ENCODE peak calls at places on chromosomes 2 and 18, in four cellular contexts. One of them, this sample, is unnamed. For H3K4me1, the result is how much of the 10 kb centered on the place peaks cover.

GRCh38 chr2:19731040-19731439 is 170.7 kb downstream of the TTC32 start:
- DNase-seq in lung: no peak
- DNase-seq in Panc1: no peak
- DNase-seq in mesendoderm: no peak
- DNase-seq in this sample: peak

GRCh38 chr2:5691659-5692529 is at the start of gene SOX11:
- DNase-seq in lung: no peak
- DNase-seq in Panc1: no peak
- DNase-seq in mesendoderm: peak
- DNase-seq in this sample: no peak

GRCh38 chr2:105376789-105377231 is 22.0 kb downstream of the FHL2 start:
- DNase-seq in lung: no peak
- DNase-seq in Panc1: no peak
- DNase-seq in mesendoderm: peak
- DNase-seq in this sample: peak

GRCh38 chr2:73239776-73240175 is 5.7 kb downstream of the CCT7 start:
- DNase-seq in lung: no peak
- DNase-seq in Panc1: no peak
- DNase-seq in mesendoderm: no peak
- DNase-seq in this sample: peak

GRCh38 chr2:230714122-230714453 is 1.4 kb downstream of the CAB39 start:
- DNase-seq in lung: no peak
- DNase-seq in Panc1: no peak
- DNase-seq in mesendoderm: peak
- DNase-seq in this sample: peak

GRCh38 chr2:127389778-127390435 is 2.1 kb upstream of the MAP3K2 start:
- DNase-seq in lung: no peak
- DNase-seq in Panc1: no peak
- DNase-seq in mesendoderm: no peak
- DNase-seq in this sample: no peak

GRCh38 chr2:101949304-101949703 is 42.5 kb upstream of the IL1R2 start:
- DNase-seq in lung: no peak
- DNase-seq in Panc1: no peak
- DNase-seq in mesendoderm: no peak
- DNase-seq in this sample: peak

GRCh38 chr2:166411473-166412230 is 35.9 kb upstream of the SCN9A start:
- DNase-seq in lung: no peak
- DNase-seq in Panc1: no peak
- DNase-seq in mesendoderm: peak
- DNase-seq in this sample: no peak

GRCh38 chr2:187435756-187436155 is 12.3 kb downstream of the CALCRL start:
- DNase-seq in lung: no peak
- DNase-seq in Panc1: no peak
- DNase-seq in mesendoderm: no peak
- DNase-seq in this sample: no peak

GRCh38 chr18:79915161-79916127 is 36.0 kb downstream of the SLC66A2 start:
- DNase-seq in lung: peak
- DNase-seq in Panc1: no peak
- DNase-seq in mesendoderm: no peak
- DNase-seq in this sample: no peak

GRCh38 chr2:237670641-237671040 is 43.3 kb downstream of the LRRFIP1 start:
- DNase-seq in lung: no peak
- DNase-seq in Panc1: no peak
- DNase-seq in mesendoderm: no peak
- DNase-seq in this sample: no peak

GRCh38 chr18:45626330-45627203 is 11.3 kb downstream of the SLC14A2 start:
- DNase-seq in lung: no peak
- DNase-seq in Panc1: no peak
- DNase-seq in mesendoderm: peak
- DNase-seq in this sample: peak

GRCh38 chr2:17195016-17195415 is 323.2 kb downstream of the RAD51AP2 start:
- DNase-seq in lung: no peak
- DNase-seq in Panc1: no peak
- DNase-seq in mesendoderm: no peak
- DNase-seq in this sample: no peak

GRCh38 chr2:187586091-187586632 is 31.9 kb upstream of the TFPI start:
- DNase-seq in lung: no peak
- DNase-seq in Panc1: no peak
- DNase-seq in mesendoderm: no peak
- DNase-seq in this sample: peak

GRCh38 chr2:109372171-109372568 is 241.6 kb downstream of the SEPTIN10 start:
- DNase-seq in lung: no peak
- DNase-seq in Panc1: no peak
- DNase-seq in mesendoderm: no peak
- DNase-seq in this sample: no peak

GRCh38 chr18:79918089-79919011 is 33.1 kb downstream of the SLC66A2 start:
- DNase-seq in lung: no peak
- DNase-seq in Panc1: no peak
- DNase-seq in mesendoderm: no peak
- DNase-seq in this sample: no peak

GRCh38 chr18:2627821-2628276 is 27.7 kb upstream of the SMCHD1 start:
- DNase-seq in lung: no peak
- DNase-seq in Panc1: no peak
- DNase-seq in mesendoderm: no peak
- DNase-seq in this sample: peak

GRCh38 chr2:40218679-40219078 is 233.2 kb downstream of the SLC8A1 start:
- DNase-seq in lung: no peak
- DNase-seq in Panc1: no peak
- DNase-seq in mesendoderm: no peak
- DNase-seq in this sample: no peak

GRCh38 chr2:102030855-102031527 is 39.2 kb downstream of the IL1R2 start:
- DNase-seq in lung: no peak
- DNase-seq in Panc1: no peak
- DNase-seq in mesendoderm: no peak
- DNase-seq in this sample: no peak

GRCh38 chr2:160510617-160511016 is 17.0 kb upstream of the RBMS1 start:
- DNase-seq in lung: no peak
- DNase-seq in Panc1: no peak
- DNase-seq in mesendoderm: peak
- DNase-seq in this sample: no peak

GRCh38 chr2:9287400-9288059 is 80.9 kb downstream of the ASAP2 start:
- DNase-seq in lung: no peak
- DNase-seq in Panc1: peak
- DNase-seq in mesendoderm: peak
- DNase-seq in this sample: peak

GRCh38 chr2:99926986-99927385 is 215.4 kb downstream of the AFF3 start:
- DNase-seq in lung: no peak
- DNase-seq in Panc1: no peak
- DNase-seq in mesendoderm: no peak
- DNase-seq in this sample: no peak
- H3K4me1 ChIP-seq in lung: under half
- H3K4me1 ChIP-seq in Panc1: under half
- H3K4me1 ChIP-seq in mesendoderm: under half
- H3K4me1 ChIP-seq in this sample: under half

DNA sequence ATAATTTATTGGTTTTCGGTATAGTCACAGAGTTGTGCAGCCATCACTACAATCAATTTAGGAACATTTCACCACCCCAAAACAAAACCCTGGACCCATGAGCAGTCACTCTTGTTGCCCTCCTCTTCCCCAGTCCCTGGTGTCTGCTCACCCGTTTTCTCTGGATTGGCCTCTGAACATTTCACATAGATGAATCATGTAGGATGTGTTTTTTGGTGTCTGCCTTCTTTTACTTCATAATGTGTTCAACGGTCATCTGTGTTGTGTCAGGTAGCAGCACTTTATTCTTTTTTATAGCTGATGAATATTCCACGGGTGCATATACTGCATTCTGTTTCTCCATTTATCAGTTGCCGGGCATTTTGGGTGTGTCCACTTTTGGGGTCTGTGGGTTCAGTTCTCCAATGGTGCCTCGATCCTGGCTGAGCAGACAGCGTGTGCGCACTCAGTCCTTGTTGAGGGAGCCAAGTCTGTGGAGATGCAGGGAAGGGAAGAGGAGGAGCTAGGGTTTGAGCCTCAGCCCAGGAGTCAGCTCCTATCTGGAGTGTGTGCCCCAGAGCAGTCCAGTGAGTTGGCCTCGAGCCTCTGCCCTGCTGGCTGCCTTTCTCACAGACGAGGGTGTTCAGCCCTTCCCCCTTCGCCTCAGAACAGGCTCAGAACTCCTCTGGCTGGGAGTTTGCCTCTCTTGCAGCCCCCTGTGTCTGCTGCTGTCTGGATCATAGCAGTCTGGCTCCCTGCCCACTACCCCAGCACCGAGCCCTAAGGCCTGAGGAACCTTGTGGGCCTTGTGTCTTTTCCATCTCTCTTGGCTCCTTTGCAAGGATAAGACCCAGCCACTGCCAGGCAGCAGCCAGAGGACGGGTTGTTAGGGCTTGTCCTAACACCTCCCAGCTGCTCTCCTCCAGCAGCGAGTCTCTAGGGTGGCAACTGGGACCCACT is 18.0 kb downstream of the C2orf74 start:
- DNase-seq in lung: peak
- DNase-seq in Panc1: no peak
- DNase-seq in mesendoderm: no peak
- DNase-seq in this sample: peak
- H3K4me1 ChIP-seq in lung: under half
- H3K4me1 ChIP-seq in Panc1: under half
- H3K4me1 ChIP-seq in mesendoderm: under half
- H3K4me1 ChIP-seq in this sample: under half

GRCh38 chr2:11743846-11744553 is 2.4 kb upstream of the LPIN1 start:
- DNase-seq in lung: peak
- DNase-seq in Panc1: peak
- DNase-seq in mesendoderm: peak
- DNase-seq in this sample: peak

GRCh38 chr2:11742317-11742701 is 4.1 kb upstream of the LPIN1 start:
- DNase-seq in lung: no peak
- DNase-seq in Panc1: no peak
- DNase-seq in mesendoderm: no peak
- DNase-seq in this sample: peak

GRCh38 chr2:11743531-11743815 is 3.0 kb upstream of the LPIN1 start:
- DNase-seq in lung: no peak
- DNase-seq in Panc1: no peak
- DNase-seq in mesendoderm: no peak
- DNase-seq in this sample: no peak

GRCh38 chr2:11744631-11745394 is 1.6 kb upstream of the LPIN1 start:
- DNase-seq in lung: peak
- DNase-seq in Panc1: no peak
- DNase-seq in mesendoderm: peak
- DNase-seq in this sample: peak

DNA sequence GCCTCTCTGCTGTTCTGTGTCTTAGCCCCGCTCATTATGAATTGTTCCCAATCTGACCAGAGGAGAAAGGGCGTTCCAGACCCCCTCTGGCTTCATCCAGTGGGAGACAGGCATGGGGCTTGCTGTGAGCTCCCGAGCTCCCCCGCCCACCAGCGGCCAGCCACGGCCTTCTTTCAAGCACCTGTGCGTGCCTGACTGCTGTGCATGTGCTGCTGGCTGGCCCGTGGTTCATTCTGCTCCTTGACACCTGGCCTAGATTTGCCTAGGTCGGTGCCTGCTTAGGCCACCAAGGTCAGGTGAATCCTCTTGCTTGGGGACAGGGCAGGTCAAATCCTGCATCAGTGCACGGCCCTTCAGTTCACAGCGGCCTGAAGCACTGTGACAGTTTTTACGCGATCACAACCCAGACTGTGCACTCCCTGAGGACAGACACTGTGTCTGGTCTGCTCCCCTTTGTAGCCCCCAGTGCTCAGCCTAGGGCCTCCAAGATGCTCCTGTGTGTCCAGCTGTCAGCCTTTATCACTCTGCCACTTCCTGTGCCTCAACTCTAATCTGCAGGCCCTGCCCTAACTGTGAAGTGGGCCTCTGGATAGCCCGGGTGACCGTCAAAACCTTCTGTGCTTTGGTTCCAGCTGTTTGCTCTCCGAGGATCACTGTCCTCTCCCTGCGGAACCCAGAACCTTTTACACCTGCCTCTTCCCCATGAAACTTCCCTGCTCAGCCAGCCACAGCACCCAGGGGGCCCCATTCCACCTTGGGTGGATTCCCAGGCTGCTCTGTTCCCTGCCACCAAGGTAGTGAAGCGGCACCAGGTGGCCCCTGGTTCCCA is 3.5 kb upstream of the LPIN1 start:
- DNase-seq in lung: no peak
- DNase-seq in Panc1: no peak
- DNase-seq in mesendoderm: no peak
- DNase-seq in this sample: no peak
- H3K4me1 ChIP-seq in lung: under half
- H3K4me1 ChIP-seq in Panc1: half or more
- H3K4me1 ChIP-seq in mesendoderm: under half
- H3K4me1 ChIP-seq in this sample: half or more

GRCh38 chr18:48407358-48407757 is 1.8 kb downstream of the ZBTB7C start:
- DNase-seq in lung: no peak
- DNase-seq in Panc1: no peak
- DNase-seq in mesendoderm: peak
- DNase-seq in this sample: no peak

GRCh38 chr18:48404707-48405106 is 4.5 kb downstream of the ZBTB7C start:
- DNase-seq in lung: no peak
- DNase-seq in Panc1: no peak
- DNase-seq in mesendoderm: no peak
- DNase-seq in this sample: no peak

GRCh38 chr18:48408111-48408726 is 964 bp downstream of the ZBTB7C start:
- DNase-seq in lung: no peak
- DNase-seq in Panc1: no peak
- DNase-seq in mesendoderm: peak
- DNase-seq in this sample: no peak

GRCh38 chr18:48405108-48405507 is 4.1 kb downstream of the ZBTB7C start:
- DNase-seq in lung: no peak
- DNase-seq in Panc1: no peak
- DNase-seq in mesendoderm: peak
- DNase-seq in this sample: peak

GRCh38 chr18:48405971-48406370 is 3.2 kb downstream of the ZBTB7C start:
- DNase-seq in lung: no peak
- DNase-seq in Panc1: no peak
- DNase-seq in mesendoderm: no peak
- DNase-seq in this sample: no peak
- H3K4me1 ChIP-seq in lung: under half
- H3K4me1 ChIP-seq in Panc1: under half
- H3K4me1 ChIP-seq in mesendoderm: under half
- H3K4me1 ChIP-seq in this sample: under half

DNA sequence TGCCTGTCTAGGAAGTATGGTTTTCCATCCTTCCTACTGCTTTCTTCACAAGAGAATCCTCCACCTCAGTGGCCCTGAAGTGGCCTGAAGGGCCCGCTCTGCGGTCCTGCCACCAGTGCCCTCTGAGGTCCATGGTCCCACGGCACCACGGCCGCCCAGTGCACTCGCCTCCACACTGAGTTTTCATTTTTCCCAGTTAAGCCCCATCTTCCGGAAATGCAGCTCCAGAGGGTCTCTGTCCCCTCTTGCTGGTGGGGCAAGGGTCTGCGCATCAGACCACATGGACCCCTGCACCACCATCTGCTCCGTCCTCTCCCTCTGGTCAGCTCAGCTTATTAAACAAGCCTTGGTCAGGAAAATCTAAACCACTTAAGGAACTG is 4.0 kb downstream of the DUSP28 start:
- DNase-seq in lung: no peak
- DNase-seq in Panc1: no peak
- DNase-seq in mesendoderm: no peak
- DNase-seq in this sample: no peak
- H3K4me1 ChIP-seq in lung: under half
- H3K4me1 ChIP-seq in Panc1: under half
- H3K4me1 ChIP-seq in mesendoderm: under half
- H3K4me1 ChIP-seq in this sample: half or more

This sample was measured in PC-3.